ENCODE peak calls at places on chromosome 11, in eight cellular contexts. A, Q, O, G, X, D, M and I are unnamed samples.

GRCh38 chr11:104104664-104105063 is 59.3 kb downstream of the PDGFD start:
- DNase-seq in Q (no peak), D (no peak), M (no peak), X (no peak), O (no peak), G (no peak), A (no peak), I (no peak)

GRCh38 chr11:18958221-18958910 is 19.2 kb upstream of the MRGPRX1 start:
- DNase-seq in O (no peak), M (no peak), Q (no peak), G (no peak), X (no peak), A (no peak), D (no peak), I (no peak)

GRCh38 chr11:46555269-46556054 is 38.4 kb downstream of the AMBRA1 start:
- DNase-seq in Q (no peak), M (no peak), D (no peak), X (no peak), O (no peak), A (no peak), G (no peak), I (no peak)

GRCh38 chr11:66915866-66916265 is 42.3 kb downstream of the PC start:
- DNase-seq in A (no peak), X (no peak), D (no peak), Q (no peak), G (no peak), M (no peak), O (no peak), I (no peak)

GRCh38 chr11:59204736-59205135 is 8.0 kb downstream of the MPEG1 start:
- DNase-seq in D (no peak), O (no peak), A (no peak), G (no peak), X (no peak), Q (no peak), M (no peak), I (no peak)

GRCh38 chr11:10414659-10415058 is 40.4 kb upstream of the AMPD3 start:
- DNase-seq in X (no peak), D (peak), G (no peak), A (peak), Q (no peak), M (no peak), O (no peak), I (peak)

GRCh38 chr11:81331611-81332205 is 1402.0 kb downstream of the FAM181B start:
- DNase-seq in Q (no peak), X (no peak), D (no peak), G (no peak), M (no peak), A (no peak), O (no peak), I (no peak)

GRCh38 chr11:60970369-60970774 is 1.1 kb upstream of the CD6 start:
- DNase-seq in D (no peak), O (peak), X (no peak), G (peak), Q (no peak), M (peak), A (peak), I (no peak)

GRCh38 chr11:9596926-9597325 is 23.5 kb downstream of the WEE1 start:
- DNase-seq in O (no peak), D (no peak), A (no peak), M (no peak), Q (no peak), G (no peak), X (no peak), I (peak)

GRCh38 chr11:2580444-2581050 is 119.2 kb downstream of the KCNQ1OT1 start:
- DNase-seq in Q (peak), A (peak), O (no peak), M (peak), D (peak), X (peak), G (peak), I (no peak)

GRCh38 chr11:32435511-32435946 is at the start of gene WT1:
- DNase-seq in M (no peak), X (no peak), A (no peak), O (peak), D (no peak), G (peak), Q (no peak), I (no peak)

GRCh38 chr11:132876301-132877071 is 655.8 kb downstream of the OPCML start:
- DNase-seq in O (peak), G (no peak), Q (no peak), A (no peak), D (no peak), X (no peak), M (no peak), I (no peak)

GRCh38 chr11:9982127-9982795 is 311.8 kb downstream of the SBF2 start:
- DNase-seq in Q (no peak), X (no peak), M (no peak), D (no peak), A (no peak), O (peak), G (no peak), I (no peak)

GRCh38 chr11:36509265-36509664 is 807 bp downstream of the TRAF6 start:
- DNase-seq in O (no peak), M (no peak), Q (no peak), G (no peak), X (no peak), D (no peak), A (no peak), I (no peak)

GRCh38 chr11:2789791-2790580 is 90.2 kb upstream of the KCNQ1OT1 start:
- DNase-seq in M (peak), G (peak), O (no peak), A (peak), Q (peak), D (peak), X (peak), I (no peak)

GRCh38 chr11:86149813-86150212 is 80.9 kb upstream of the PICALM start:
- DNase-seq in G (no peak), Q (no peak), M (no peak), O (no peak), D (no peak), A (no peak), X (no peak), I (no peak)

GRCh38 chr11:78811622-78812021 is 237.0 kb upstream of the NARS2 start:
- DNase-seq in Q (no peak), X (no peak), A (no peak), M (no peak), G (no peak), D (no peak), O (no peak), I (no peak)

GRCh38 chr11:2508793-2509192 is 64.0 kb downstream of the KCNQ1 start:
- DNase-seq in M (no peak), O (no peak), X (no peak), Q (no peak), A (no peak), D (no peak), G (no peak), I (no peak)

GRCh38 chr11:1352696-1353382 is 36.9 kb upstream of the BRSK2 start:
- DNase-seq in M (no peak), O (no peak), A (no peak), D (peak), X (no peak), Q (no peak), G (no peak), I (no peak)

GRCh38 chr11:111176603-111177002 is 68.9 kb upstream of the POU2AF2 start:
- DNase-seq in A (no peak), M (no peak), X (no peak), O (no peak), Q (no peak), G (no peak), D (no peak), I (no peak)

GRCh38 chr11:110305169-110306018 is 9.0 kb upstream of the RDX start:
- DNase-seq in D (no peak), O (peak), A (no peak), Q (no peak), X (no peak), M (no peak), G (no peak), I (no peak)

GRCh38 chr11:106399075-106399500 is 321.6 kb downstream of the AASDHPPT start:
- DNase-seq in A (no peak), D (no peak), G (peak), M (no peak), X (peak), O (peak), Q (no peak), I (no peak)

GRCh38 chr11:2099523-2100316 is 39.5 kb downstream of the IGF2 start:
- DNase-seq in Q (peak), X (no peak), O (no peak), M (peak), A (peak), G (peak), D (peak), I (no peak)

GRCh38 chr11:119373917-119374631 is 7.4 kb downstream of the USP2 start:
- DNase-seq in G (peak), D (no peak), Q (no peak), M (peak), O (peak), A (peak), X (peak), I (peak)

DNA sequence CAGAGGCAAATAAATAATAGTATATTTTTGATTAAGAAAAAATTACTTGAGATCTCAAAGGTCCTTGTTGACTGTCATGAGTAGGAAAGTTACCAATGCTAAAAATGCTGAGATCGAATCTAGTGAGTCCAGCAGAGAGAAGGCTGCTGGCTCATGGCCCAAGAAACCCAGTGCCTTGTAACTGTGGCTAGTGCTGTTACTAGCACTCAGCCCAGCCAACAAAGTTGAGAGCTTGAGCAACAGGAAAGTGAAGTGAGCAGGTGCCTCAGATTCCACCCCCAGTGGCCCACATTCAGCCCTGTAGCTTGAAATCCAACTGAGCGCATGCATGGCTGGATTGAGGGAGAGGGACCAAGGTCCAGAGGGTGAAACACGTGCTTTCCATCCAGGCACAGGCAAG is 398.2 kb downstream of the SHANK2 start:
- DNase-seq in D (no peak), O (no peak), Q (no peak), M (no peak), G (no peak), X (no peak), A (no peak), I (no peak)
- H3K27ac ChIP-seq in D (no peak), O (no peak), Q (no peak), M (no peak), G (no peak), X (no peak), A (no peak), I (no peak)

DNA sequence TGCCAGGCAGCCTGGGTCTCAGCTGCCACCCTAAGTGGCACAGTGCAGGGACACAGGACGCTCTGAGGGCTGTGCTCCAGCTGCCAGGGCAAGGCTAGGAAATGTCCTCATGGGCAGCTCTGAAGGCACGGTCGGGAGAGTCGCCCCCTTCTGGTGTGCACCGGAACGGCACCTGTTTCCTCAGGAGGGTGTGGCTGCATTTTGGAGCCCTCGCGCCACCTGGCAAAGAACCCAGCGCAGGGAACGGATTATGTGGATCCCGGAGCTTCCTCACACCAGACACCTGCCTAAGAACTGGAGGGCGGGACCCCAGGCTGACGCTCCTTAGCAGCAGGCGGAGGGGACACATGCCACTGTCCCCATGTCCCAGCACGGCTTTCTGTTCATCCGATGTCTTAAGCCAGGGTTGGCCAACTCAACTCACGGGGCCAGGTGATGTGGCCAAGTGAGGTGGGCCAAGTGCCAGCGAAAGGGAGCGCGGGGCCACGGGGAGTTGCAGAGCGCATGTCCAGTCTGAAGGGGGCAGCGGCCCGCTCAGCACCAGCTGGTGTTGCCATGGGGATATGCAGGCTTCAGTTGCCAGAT is 5.1 kb upstream of the SLC22A8 start:
- DNase-seq in G (no peak), A (no peak), Q (no peak), O (peak), D (no peak), M (no peak), X (no peak), I (no peak)
- TF ChIP-seq EP300 in G (no peak), A (no peak), Q (no peak), O (no peak), D (no peak), M (no peak), X (no peak), I (no peak)

GRCh38 chr11:47950396-47950795 is 30.0 kb upstream of the PTPRJ start:
- DNase-seq in O (no peak), D (no peak), A (peak), M (no peak), Q (no peak), G (no peak), X (no peak), I (no peak)
- H3K27ac ChIP-seq in O (peak), D (no peak), A (no peak), M (no peak), Q (no peak), G (no peak), X (no peak), I (no peak)

GRCh38 chr11:130163346-130164220 is 4.0 kb downstream of the ST14 start:
- DNase-seq in G (no peak), A (peak), O (peak), Q (no peak), D (no peak), X (no peak), M (peak), I (no peak)

GRCh38 chr11:130164221-130164570 is 4.6 kb downstream of the ST14 start:
- DNase-seq in A (no peak), Q (no peak), O (no peak), X (no peak), G (no peak), M (no peak), D (no peak), I (no peak)

GRCh38 chr11:130168105-130168504 is 8.5 kb downstream of the ST14 start:
- DNase-seq in M (no peak), A (peak), Q (no peak), X (no peak), O (no peak), D (no peak), G (no peak), I (no peak)

GRCh38 chr11:130166457-130166784 is 6.8 kb downstream of the ST14 start:
- DNase-seq in A (peak), O (peak), D (no peak), G (no peak), X (no peak), M (peak), Q (no peak), I (no peak)

DNA sequence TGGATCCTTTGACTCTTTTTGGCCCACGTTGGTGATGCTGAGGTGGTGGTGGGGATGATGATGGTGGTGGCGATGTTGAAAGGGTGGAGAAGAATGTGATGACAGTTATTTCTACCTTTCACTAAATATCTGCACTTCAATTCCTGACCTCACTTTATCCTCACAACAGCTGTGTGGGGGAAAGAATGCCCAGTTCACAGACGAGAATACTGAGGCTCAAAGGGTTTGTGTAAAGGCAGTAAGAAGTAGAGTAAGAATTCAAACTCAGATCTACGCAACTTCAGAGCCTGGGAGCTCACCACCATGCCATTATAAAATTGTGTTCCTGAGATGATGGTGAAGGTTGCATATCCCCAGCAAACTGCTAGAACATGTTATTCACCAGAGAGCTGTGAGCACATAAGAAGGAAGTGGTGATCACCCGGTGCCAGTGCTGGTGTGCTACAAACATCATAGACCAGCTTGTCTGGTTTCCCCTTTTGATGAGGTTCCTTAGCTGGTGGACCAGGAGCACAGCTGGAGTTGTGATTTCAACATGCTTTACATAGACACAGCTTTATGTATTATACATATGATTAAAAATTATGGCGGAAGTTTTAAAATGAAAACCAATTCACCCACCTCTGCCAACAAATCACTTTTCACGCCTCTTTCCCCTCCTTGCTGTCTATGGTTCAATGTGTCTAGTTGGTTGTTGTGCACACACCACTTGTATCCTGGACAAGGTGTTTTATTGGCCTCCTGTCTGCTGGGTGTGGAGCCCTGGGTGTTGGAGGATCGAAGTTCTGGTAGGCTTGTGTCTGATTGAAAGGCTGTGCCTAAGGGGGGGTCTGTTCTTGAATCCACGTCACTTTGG is 6.2 kb downstream of the ST14 start:
- DNase-seq in Q (no peak), D (no peak), A (peak), G (no peak), X (no peak), O (no peak), M (no peak), I (no peak)
- TF ChIP-seq EP300 in Q (no peak), D (no peak), A (no peak), G (no peak), X (no peak), O (no peak), M (no peak), I (no peak)

GRCh38 chr11:65578134-65578533 is 2.3 kb downstream of the EHBP1L1 start:
- DNase-seq in X (no peak), A (peak), Q (no peak), G (no peak), D (peak), O (no peak), M (no peak), I (no peak)
- H3K27ac ChIP-seq in X (peak), A (peak), Q (peak), G (peak), D (peak), O (peak), M (peak), I (peak)

GRCh38 chr11:73177380-73178091 is 35.4 kb upstream of the FCHSD2 start:
- DNase-seq in A (no peak), G (peak), M (peak), X (no peak), O (no peak), D (peak), Q (no peak), I (no peak)
- TF ChIP-seq EP300 in A (no peak), G (no peak), M (no peak), X (no peak), O (no peak), D (no peak), Q (no peak), I (no peak)

GRCh38 chr11:74009675-74010305 is 905 bp upstream of the UCP3 start:
- DNase-seq in X (no peak), Q (no peak), D (peak), G (no peak), M (no peak), A (no peak), O (no peak), I (no peak)

GRCh38 chr11:74008373-74009229 is at the start of gene UCP3:
- DNase-seq in A (no peak), X (no peak), M (no peak), O (no peak), G (no peak), Q (no peak), D (peak), I (no peak)

GRCh38 chr11:74010306-74010981 is 1.6 kb upstream of the UCP3 start:
- DNase-seq in Q (no peak), G (no peak), A (no peak), O (no peak), X (no peak), M (no peak), D (peak), I (no peak)

GRCh38 chr11:74007691-74008372 is 1.1 kb downstream of the UCP3 start:
- DNase-seq in X (no peak), Q (no peak), M (no peak), O (no peak), D (peak), A (no peak), G (no peak), I (no peak)

GRCh38 chr11:74009230-74009547 is 304 bp upstream of the UCP3 start:
- DNase-seq in Q (no peak), A (no peak), O (no peak), X (no peak), M (no peak), G (no peak), D (no peak), I (no peak)
- H3K27ac ChIP-seq in Q (no peak), A (no peak), O (no peak), X (no peak), M (no peak), G (no peak), D (no peak), I (no peak)